ENCODE peak calls at places on chromosomes 16 and 17, in eight cellular contexts. U is SW 1271; D is T-cell; K is HTR-8/SVneo; W is activated CD4-positive, alpha-beta T cell treated with anti-CD3 and anti-CD28 coated beads, Interleukin-2, amount 10 ng/mL, durations not matched to agents 7 days and 5 days; B is NCI-H1048; L is ELF-1; H is stomach. Q is an unnamed sample.

GRCh38 chr16:30609002-30609927 is 924 bp downstream of the ZNF689 start:
- DNase-seq in U (peak), D (no peak), K (peak), W (peak), B (no peak), L (peak), H (peak), Q (no peak)

GRCh38 chr16:75089486-75090202 is 26.9 kb downstream of the LDHD start:
- DNase-seq in U (no peak), D (no peak), K (no peak), W (no peak), B (no peak), L (peak), H (no peak), Q (no peak)

GRCh38 chr17:17849147-17849820 is 12.5 kb upstream of the SREBF1 start:
- DNase-seq in U (no peak), D (peak), K (no peak), W (peak), B (no peak), L (no peak), H (peak), Q (peak)

GRCh38 chr17:80605326-80606066 is 60.9 kb downstream of the RPTOR start:
- DNase-seq in U (no peak), D (no peak), K (no peak), W (peak), B (no peak), L (no peak), H (no peak), Q (no peak)

GRCh38 chr17:58006563-58006923 is 503 bp downstream of the SRSF1 start:
- DNase-seq in U (peak), D (no peak), K (peak), W (peak), B (peak), L (peak), H (peak), Q (no peak)

GRCh38 chr17:19354123-19354522 is 8.4 kb downstream of the B9D1 start:
- DNase-seq in U (peak), D (no peak), K (peak), W (no peak), B (no peak), L (no peak), H (no peak), Q (no peak)

GRCh38 chr17:33389506-33390141 is 96.5 kb upstream of the ASIC2 start:
- DNase-seq in U (no peak), D (no peak), K (no peak), W (no peak), B (no peak), L (no peak), H (no peak), Q (no peak)

GRCh38 chr16:24279982-24280381 is 23.8 kb downstream of the CACNG3 start:
- DNase-seq in U (no peak), D (no peak), K (no peak), W (no peak), B (no peak), L (no peak), H (no peak), Q (no peak)

GRCh38 chr17:11899494-11899893 is 97.8 kb downstream of the ZNF18 start:
- DNase-seq in U (no peak), D (no peak), K (no peak), W (no peak), B (no peak), L (peak), H (no peak), Q (no peak)

GRCh38 chr17:56771563-56771962 is 62.2 kb downstream of the C17orf67 start:
- DNase-seq in U (no peak), D (no peak), K (no peak), W (no peak), B (no peak), L (no peak), H (no peak), Q (no peak)

GRCh38 chr17:21358682-21359482 is 17.3 kb upstream of the KCNJ12 start:
- DNase-seq in U (no peak), D (no peak), K (no peak), W (no peak), B (no peak), L (no peak), H (peak), Q (no peak)

GRCh38 chr16:59913666-59914065 is 1179.5 kb upstream of the GOT2 start:
- DNase-seq in U (no peak), D (no peak), K (no peak), W (no peak), B (no peak), L (no peak), H (no peak), Q (no peak)

GRCh38 chr16:22425036-22425801 is 50.8 kb upstream of the CDR2 start:
- DNase-seq in U (no peak), D (no peak), K (no peak), W (no peak), B (no peak), L (no peak), H (no peak), Q (no peak)

GRCh38 chr17:14204546-14204945 is 32.1 kb downstream of the CDRT15 start:
- DNase-seq in U (no peak), D (no peak), K (no peak), W (no peak), B (no peak), L (no peak), H (no peak), Q (no peak)

GRCh38 chr16:68357521-68357922 is 46.7 kb downstream of the PRMT7 start:
- DNase-seq in U (no peak), D (no peak), K (no peak), W (no peak), B (no peak), L (no peak), H (no peak), Q (no peak)

GRCh38 chr17:385195-385835 is 32.7 kb upstream of the RPH3AL start:
- DNase-seq in U (no peak), D (no peak), K (no peak), W (no peak), B (no peak), L (peak), H (peak), Q (no peak)

GRCh38 chr16:87860553-87861299 is 8.6 kb downstream of the SLC7A5 start:
- DNase-seq in U (no peak), D (no peak), K (peak), W (no peak), B (no peak), L (peak), H (no peak), Q (no peak)

GRCh38 chr16:17177968-17178880 is 292.5 kb downstream of the XYLT1 start:
- DNase-seq in U (no peak), D (no peak), K (no peak), W (no peak), B (no peak), L (peak), H (no peak), Q (no peak)

GRCh38 chr17:47860396-47860795 is 9.4 kb upstream of the SP6 start:
- DNase-seq in U (no peak), D (no peak), K (no peak), W (no peak), B (no peak), L (no peak), H (no peak), Q (no peak)

GRCh38 chr17:30956764-30957374 is 14.0 kb upstream of the RNF135 start:
- DNase-seq in U (no peak), D (no peak), K (no peak), W (no peak), B (no peak), L (no peak), H (no peak), Q (no peak)

GRCh38 chr17:1231456-1231855 is 38.8 kb upstream of the BHLHA9 start:
- DNase-seq in U (no peak), D (no peak), K (no peak), W (no peak), B (no peak), L (no peak), H (peak), Q (no peak)

GRCh38 chr16:55048745-55049144 is 118.1 kb downstream of the IRX5 start:
- DNase-seq in U (no peak), D (no peak), K (no peak), W (no peak), B (no peak), L (no peak), H (no peak), Q (no peak)

GRCh38 chr17:34360571-34360970 is 2.5 kb downstream of the CCL1 start:
- DNase-seq in U (no peak), D (no peak), K (no peak), W (no peak), B (no peak), L (no peak), H (no peak), Q (no peak)

GRCh38 chr17:81393684-81394376 is 1.4 kb upstream of the BAHCC1 start:
- DNase-seq in U (peak), D (no peak), K (peak), W (peak), B (peak), L (peak), H (peak), Q (peak)

GRCh38 chr16:71883193-71883848 is 661 bp downstream of the ZNF821 start:
- DNase-seq in U (no peak), D (no peak), K (peak), W (peak), B (no peak), L (peak), H (no peak), Q (no peak)

GRCh38 chr17:18951941-18952842 is at the start of gene SLC5A10:
- DNase-seq in U (no peak), D (no peak), K (peak), W (no peak), B (no peak), L (no peak), H (no peak), Q (no peak)

GRCh38 chr17:1134634-1135324 is 45.0 kb downstream of the ABR start:
- DNase-seq in U (no peak), D (no peak), K (no peak), W (no peak), B (no peak), L (no peak), H (no peak), Q (no peak)

GRCh38 chr17:77737442-77738265 is 220.8 kb upstream of the TNRC6C start:
- DNase-seq in U (no peak), D (no peak), K (no peak), W (no peak), B (no peak), L (no peak), H (peak), Q (peak)

GRCh38 chr16:83137894-83138293 is 511.1 kb downstream of the CDH13 start:
- DNase-seq in U (no peak), D (no peak), K (no peak), W (no peak), B (no peak), L (no peak), H (no peak), Q (no peak)

GRCh38 chr17:59387351-59388069 is 56.1 kb downstream of the YPEL2 start:
- DNase-seq in U (no peak), D (no peak), K (no peak), W (no peak), B (no peak), L (no peak), H (no peak), Q (no peak)

GRCh38 chr17:57540596-57540995 is 204.5 kb downstream of the CCDC182 start:
- DNase-seq in U (no peak), D (no peak), K (no peak), W (no peak), B (no peak), L (no peak), H (no peak), Q (no peak)

GRCh38 chr17:81160747-81161453 is 4.4 kb upstream of the PVALEF start:
- DNase-seq in U (no peak), D (no peak), K (no peak), W (no peak), B (no peak), L (no peak), H (no peak), Q (no peak)

GRCh38 chr16:15494231-15494630 is 59.8 kb downstream of the BMERB1 start:
- DNase-seq in U (no peak), D (no peak), K (no peak), W (no peak), B (no peak), L (no peak), H (no peak), Q (no peak)

GRCh38 chr17:17491546-17491988 is 4.6 kb downstream of the RASD1 start:
- DNase-seq in U (no peak), D (no peak), K (no peak), W (no peak), B (no peak), L (no peak), H (no peak), Q (no peak)

GRCh38 chr16:935684-936083 is 35.1 kb downstream of the LMF1 start:
- DNase-seq in U (no peak), D (no peak), K (no peak), W (no peak), B (no peak), L (no peak), H (no peak), Q (no peak)

GRCh38 chr17:51052235-51052634 is 68.4 kb downstream of the SPAG9 start:
- DNase-seq in U (no peak), D (no peak), K (no peak), W (no peak), B (no peak), L (no peak), H (no peak), Q (no peak)

GRCh38 chr17:18370761-18371160 is 6.8 kb upstream of the EVPLL start:
- DNase-seq in U (no peak), D (no peak), K (no peak), W (no peak), B (no peak), L (no peak), H (no peak), Q (no peak)

GRCh38 chr16:84326545-84326944 is 31.9 kb downstream of the WFDC1 start:
- DNase-seq in U (no peak), D (no peak), K (no peak), W (no peak), B (no peak), L (no peak), H (no peak), Q (no peak)